ENCODE peak calls at places on chromosomes 7 and 10, in six cellular contexts. O, X, G, T, C and M are unnamed samples.
A peak's percentile ranks its signal among the peaks of the same experiment; 100 is the strongest.

GRCh38 chr7:45229130-45229920 is 71.7 kb downstream of the RAMP3 start:
- DNase-seq in O (no peak), X (peak; percentile 43), G (no peak), T (no peak), C (no peak), M (no peak)

GRCh38 chr10:104208730-104209129 is 23.4 kb downstream of the CFAP43 start:
- DNase-seq in O (no peak), X (no peak), G (no peak), T (no peak), C (no peak), M (no peak)

GRCh38 chr10:111360260-111360925 is 283.6 kb downstream of the ADRA2A start:
- DNase-seq in O (no peak), X (peak; percentile 55), G (peak; percentile 38), T (peak; percentile 17), C (peak; percentile 87), M (peak; percentile 95)

GRCh38 chr10:90865400-90865799 is 6.4 kb upstream of the RPP30 start:
- DNase-seq in O (peak; percentile 36), X (no peak), G (no peak), T (no peak), C (no peak), M (no peak)

GRCh38 chr7:12291870-12292269 is 80.8 kb downstream of the TMEM106B start:
- DNase-seq in O (peak; percentile 1), X (no peak), G (no peak), T (peak; percentile 5), C (no peak), M (no peak)

GRCh38 chr7:46003896-46004875 is 83.1 kb upstream of the IGFBP3 start:
- DNase-seq in O (peak; percentile 97), X (no peak), G (no peak), T (peak; percentile 63), C (no peak), M (no peak)

GRCh38 chr7:45653209-45653907 is 79.2 kb downstream of the ADCY1 start:
- DNase-seq in O (no peak), X (no peak), G (no peak), T (no peak), C (no peak), M (no peak)

GRCh38 chr7:26515462-26515861 is 223.8 kb downstream of the SNX10 start:
- DNase-seq in O (no peak), X (no peak), G (no peak), T (no peak), C (no peak), M (no peak)

GRCh38 chr10:30911303-30911863 is 120.3 kb downstream of the ZNF438 start:
- DNase-seq in O (no peak), X (no peak), G (no peak), T (no peak), C (no peak), M (no peak)

GRCh38 chr10:93288679-93289634 is 193.2 kb downstream of the MYOF start:
- DNase-seq in O (peak; percentile 84), X (peak; percentile 85), G (peak; percentile 87), T (peak; percentile 82), C (peak; percentile 92), M (peak; percentile 99)

GRCh38 chr7:11133436-11133959 is 159.8 kb downstream of the PHF14 start:
- DNase-seq in O (no peak), X (no peak), G (no peak), T (no peak), C (no peak), M (no peak)

GRCh38 chr10:85832988-85833387 is 533.6 kb downstream of the GRID1 start:
- DNase-seq in O (no peak), X (no peak), G (no peak), T (no peak), C (no peak), M (no peak)

GRCh38 chr7:139713061-139713460 is 64.7 kb downstream of the HIPK2 start:
- DNase-seq in O (no peak), X (no peak), G (no peak), T (no peak), C (no peak), M (peak; percentile 17)

GRCh38 chr7:149822353-149822943 is 15.7 kb upstream of the ZNF862 start:
- DNase-seq in O (no peak), X (no peak), G (no peak), T (no peak), C (no peak), M (no peak)

GRCh38 chr10:118721005-118721876 is 33.5 kb downstream of the CACUL1 start:
- DNase-seq in O (peak; percentile 62), X (peak; percentile 73), G (peak; percentile 63), T (peak; percentile 66), C (no peak), M (peak; percentile 51)

GRCh38 chr7:136134503-136134902 is 157.3 kb upstream of the MTPN start:
- DNase-seq in O (peak; percentile 44), X (no peak), G (no peak), T (peak; percentile 73), C (peak; percentile 34), M (peak; percentile 48)

GRCh38 chr7:128814496-128814895 is 15.7 kb upstream of the FLNC start:
- DNase-seq in O (no peak), X (no peak), G (no peak), T (no peak), C (no peak), M (no peak)

GRCh38 chr7:38211940-38212339 is 33.9 kb downstream of the STARD3NL start:
- DNase-seq in O (no peak), X (no peak), G (no peak), T (peak; percentile 17), C (no peak), M (no peak)

GRCh38 chr7:139776486-139777303 is 1.1 kb downstream of the HIPK2 start:
- DNase-seq in O (peak; percentile 54), X (peak; percentile 53), G (peak; percentile 26), T (peak; percentile 69), C (no peak), M (peak; percentile 47)

GRCh38 chr7:39086638-39087360 is 109.1 kb downstream of the POU6F2 start:
- DNase-seq in O (no peak), X (no peak), G (no peak), T (no peak), C (no peak), M (no peak)

GRCh38 chr10:61981460-61981859 is 80.0 kb downstream of the ARID5B start:
- DNase-seq in O (no peak), X (no peak), G (no peak), T (no peak), C (no peak), M (no peak)

GRCh38 chr7:70506463-70506862 is 625.5 kb upstream of the GALNT17 start:
- DNase-seq in O (no peak), X (peak; percentile 66), G (no peak), T (no peak), C (peak; percentile 68), M (peak; percentile 71)

GRCh38 chr7:96786261-96786997 is 76.8 kb upstream of the SEM1 start:
- DNase-seq in O (no peak), X (peak; percentile 50), G (no peak), T (no peak), C (peak; percentile 59), M (peak; percentile 62)

GRCh38 chr7:117972606-117973005 is 99.4 kb upstream of the CTTNBP2 start:
- DNase-seq in O (no peak), X (no peak), G (no peak), T (no peak), C (no peak), M (no peak)

GRCh38 chr7:157208758-157209413 is 70.2 kb downstream of the UBE3C start:
- DNase-seq in O (no peak), X (no peak), G (no peak), T (no peak), C (no peak), M (no peak)

GRCh38 chr10:127142141-127142540 is 54.2 kb downstream of the INSYN2A start:
- DNase-seq in O (no peak), X (no peak), G (no peak), T (no peak), C (no peak), M (peak; percentile 32)

GRCh38 chr10:125159932-125160855 is at the start of gene CTBP2:
- DNase-seq in O (no peak), X (peak; percentile 68), G (peak; percentile 51), T (peak; percentile 70), C (peak; percentile 64), M (peak; percentile 76)

GRCh38 chr10:48197236-48197899 is 77.1 kb downstream of the FRMPD2 start:
- DNase-seq in O (no peak), X (no peak), G (no peak), T (no peak), C (no peak), M (no peak)

GRCh38 chr10:88880287-88881094 is 446 bp downstream of the STAMBPL1 start:
- DNase-seq in O (peak; percentile 80), X (peak; percentile 82), G (peak; percentile 62), T (peak; percentile 87), C (peak; percentile 79), M (peak; percentile 81)
- H4K8ac ChIP-seq in O (peak overlapping the region; percentile 84), X (peak overlapping the region; percentile 94), G (no peak overlapping the region), T (peak overlapping the region; percentile 96), C (no peak overlapping the region), M (no peak overlapping the region)

DNA sequence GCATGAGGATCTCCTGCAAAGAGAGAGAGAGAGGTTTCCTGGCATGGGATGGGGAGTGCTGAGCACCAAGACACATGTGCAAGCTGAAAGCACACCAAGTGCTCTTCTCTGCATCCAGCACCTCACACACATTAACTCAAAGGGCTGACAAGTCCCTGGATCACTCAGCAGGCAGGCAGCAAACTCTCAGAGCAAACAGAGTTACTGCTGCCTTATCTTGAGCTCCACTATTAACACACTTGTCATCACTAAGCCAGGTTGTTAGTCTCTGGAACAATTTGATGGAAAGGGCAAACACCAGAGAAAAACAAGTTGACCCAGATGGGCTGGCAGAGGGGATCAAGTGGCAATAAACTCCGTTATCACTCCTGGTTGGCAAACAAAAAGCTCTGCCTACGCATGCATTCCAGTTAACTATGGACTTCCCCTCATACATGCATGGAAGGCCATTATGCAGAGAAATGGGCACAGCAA is 349.9 kb downstream of the KCNMA1 start:
- DNase-seq in O (no peak), X (no peak), G (no peak), T (peak; percentile 21), C (no peak), M (peak; percentile 77)
- H3K4me2 ChIP-seq in O (no peak overlapping the region), X (no peak overlapping the region), G (no peak overlapping the region), T (no peak overlapping the region), C (no peak overlapping the region), M (no peak overlapping the region)

DNA sequence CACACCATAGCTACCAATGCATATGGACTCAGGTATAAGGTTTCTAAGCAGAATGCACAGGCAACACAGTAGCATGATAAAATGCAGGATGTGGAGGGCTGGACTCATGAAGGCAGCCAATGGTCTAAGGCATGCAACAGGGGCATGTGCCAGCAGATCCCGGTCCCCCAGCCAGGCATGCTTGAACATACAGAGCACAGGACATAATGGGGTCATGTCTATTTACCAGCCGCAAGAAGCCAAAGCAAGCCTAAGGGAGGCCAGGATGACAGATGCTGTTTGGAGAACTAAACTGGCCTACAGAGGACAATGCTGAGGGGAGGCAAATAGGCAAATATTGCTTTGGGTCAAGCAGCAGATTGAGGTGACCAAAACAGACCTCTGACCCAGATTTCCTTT is 60.0 kb upstream of the PDLIM1 start:
- DNase-seq in O (no peak), X (no peak), G (no peak), T (no peak), C (no peak), M (no peak)
- H3K23ac ChIP-seq in O (no peak overlapping the region), X (no peak overlapping the region), G (no peak overlapping the region), T (no peak overlapping the region), C (no peak overlapping the region), M (no peak overlapping the region)

GRCh38 chr7:65239707-65240352 is 133.8 kb upstream of the ZNF92 start:
- DNase-seq in O (no peak), X (peak; percentile 81), G (peak; percentile 64), T (peak; percentile 12), C (peak; percentile 89), M (peak; percentile 67)
- H4K8ac ChIP-seq in O (no peak overlapping the region), X (no peak overlapping the region), G (peak overlapping the region; percentile 72), T (peak overlapping the region; percentile 33), C (no peak overlapping the region), M (no peak overlapping the region)